ENCODE peak calls at places on chromosomes 4 and X, in seven cellular contexts. P, A, H, R, Q, I and J are unnamed samples.

GRCh38 chr4:107247738-107248137 is 211.6 kb upstream of the DKK2 start:
- DNase-seq in I (no peak), A (no peak), H (no peak), Q (no peak), R (no peak), P (no peak), J (no peak)

GRCh38 chr4:99856166-99856565 is 38.1 kb downstream of the LAMTOR3 start:
- DNase-seq in H (peak), R (no peak), A (peak), P (peak), Q (no peak), I (no peak), J (no peak)

GRCh38 chr4:183905081-183905592 is at the start of gene STOX2:
- DNase-seq in P (peak), R (peak), Q (no peak), I (peak), A (peak), H (peak), J (peak)

GRCh38 chr4:2630556-2631273 is 94.3 kb downstream of the FAM193A start:
- DNase-seq in H (no peak), I (no peak), P (no peak), A (no peak), R (no peak), Q (no peak), J (no peak)

GRCh38 chrX:136847874-136848273 is 32.7 kb downstream of the RBMX start:
- DNase-seq in P (no peak), A (no peak), H (no peak), Q (no peak), I (no peak), R (no peak), J (no peak)

GRCh38 chr4:97998203-97998602 is 145.1 kb downstream of the STPG2 start:
- DNase-seq in P (no peak), Q (no peak), H (peak), A (no peak), I (no peak), R (no peak), J (no peak)

GRCh38 chr4:55840956-55841355 is 12.5 kb upstream of the EXOC1 start:
- DNase-seq in H (no peak), P (no peak), Q (no peak), R (no peak), I (no peak), A (no peak), J (no peak)

GRCh38 chr4:98873059-98873458 is 55.9 kb downstream of the EIF4E start:
- DNase-seq in H (peak), I (no peak), A (peak), Q (no peak), P (peak), R (no peak), J (no peak)

GRCh38 chr4:110335399-110335798 is 137.0 kb upstream of the ELOVL6 start:
- DNase-seq in Q (no peak), H (peak), P (no peak), R (no peak), A (no peak), I (no peak), J (no peak)

GRCh38 chr4:184306949-184307348 is 89.3 kb upstream of the ENPP6 start:
- DNase-seq in I (no peak), Q (no peak), A (peak), P (peak), H (peak), R (no peak), J (no peak)

GRCh38 chr4:54589586-54589985 is 68.2 kb upstream of the KIT start:
- DNase-seq in Q (no peak), A (no peak), H (no peak), R (no peak), P (no peak), I (no peak), J (no peak)

GRCh38 chrX:110408949-110409588 is 50.4 kb downstream of the RTL9 start:
- DNase-seq in Q (no peak), H (no peak), P (no peak), R (no peak), I (no peak), A (no peak), J (no peak)

GRCh38 chr4:168514249-168514852 is 17.5 kb downstream of the PALLD start:
- DNase-seq in R (no peak), I (no peak), Q (no peak), P (peak), A (peak), H (peak), J (no peak)

GRCh38 chrX:129654652-129655546 is at the start of gene APLN:
- DNase-seq in A (peak), H (peak), I (peak), R (peak), P (peak), Q (peak), J (no peak)

DNA sequence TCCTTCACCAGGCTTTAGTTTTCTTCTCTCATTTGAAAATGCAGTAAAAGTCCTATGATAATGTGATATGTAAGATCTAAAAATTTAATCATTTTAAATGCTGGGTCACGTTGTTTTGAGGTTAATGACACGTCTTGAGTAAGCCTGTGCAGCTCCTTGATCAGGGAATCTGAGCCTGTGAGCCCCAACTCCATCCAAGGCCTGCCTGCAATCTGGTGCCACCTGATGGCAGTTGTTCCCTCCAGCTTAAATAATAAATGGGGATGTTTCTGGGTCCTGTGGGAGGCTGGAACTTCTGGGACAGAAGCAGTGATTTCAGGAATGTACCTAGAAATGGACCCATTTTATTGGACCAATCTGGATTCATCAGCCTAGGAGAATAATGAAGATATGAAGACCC is 455.4 kb upstream of the ADGRL3 start:
- DNase-seq in R (no peak), A (peak), Q (no peak), H (peak), P (peak), I (no peak), J (no peak)
- TF ChIP-seq CTCF in R (no peak), A (peak), Q (no peak), H (peak), P (peak), I (no peak), J (no peak)

GRCh38 chr4:172546782-172547181 is 621.8 kb upstream of the GALNT7 start:
- DNase-seq in Q (no peak), P (no peak), H (no peak), A (no peak), I (no peak), R (no peak), J (no peak)

GRCh38 chr4:172553216-172553615 is 615.4 kb upstream of the GALNT7 start:
- DNase-seq in H (no peak), I (no peak), A (peak), R (no peak), P (no peak), Q (no peak), J (no peak)

GRCh38 chr4:172543249-172543648 is 625.4 kb upstream of the GALNT7 start:
- DNase-seq in R (no peak), A (no peak), I (no peak), P (no peak), H (no peak), Q (no peak), J (no peak)

DNA sequence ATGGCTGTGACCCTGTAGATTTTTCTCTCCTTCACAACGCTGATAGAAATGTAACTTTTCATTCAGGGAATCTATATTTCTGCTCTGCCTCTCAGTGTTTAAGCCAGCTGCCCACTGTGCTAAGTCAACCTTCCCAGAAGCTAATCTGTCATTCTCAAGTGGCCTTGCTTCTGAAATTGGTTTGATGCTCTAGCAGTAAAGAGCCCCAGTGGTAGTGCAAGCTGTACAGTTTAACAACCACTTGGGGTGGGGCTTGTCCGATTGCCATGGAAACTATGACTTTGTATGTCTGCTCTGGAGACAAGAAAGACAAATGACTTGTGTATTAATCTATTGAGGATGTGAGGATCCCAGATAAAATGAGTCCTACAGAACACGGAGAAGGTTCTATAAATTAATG is 620.9 kb upstream of the GALNT7 start:
- DNase-seq in A (no peak), P (no peak), R (no peak), I (no peak), Q (no peak), H (no peak), J (no peak)
- H3K4me3 ChIP-seq in A (no peak), P (no peak), R (no peak), I (no peak), Q (no peak), H (no peak), J (no peak)

GRCh38 chr4:83358410-83358809 is 23.8 kb upstream of the HPSE start:
- DNase-seq in Q (no peak), H (peak), R (no peak), I (no peak), P (peak), A (peak), J (peak)

GRCh38 chr4:83360018-83360417 is 25.4 kb upstream of the HPSE start:
- DNase-seq in Q (no peak), H (no peak), I (no peak), R (no peak), A (no peak), P (no peak), J (no peak)

GRCh38 chr4:83361416-83362196 is 27.0 kb upstream of the HPSE start:
- DNase-seq in P (no peak), R (no peak), Q (no peak), A (no peak), I (no peak), H (no peak), J (no peak)

GRCh38 chr4:83364312-83364711 is 29.7 kb upstream of the HPSE start:
- DNase-seq in H (no peak), R (no peak), A (no peak), P (no peak), Q (no peak), I (no peak), J (no peak)

DNA sequence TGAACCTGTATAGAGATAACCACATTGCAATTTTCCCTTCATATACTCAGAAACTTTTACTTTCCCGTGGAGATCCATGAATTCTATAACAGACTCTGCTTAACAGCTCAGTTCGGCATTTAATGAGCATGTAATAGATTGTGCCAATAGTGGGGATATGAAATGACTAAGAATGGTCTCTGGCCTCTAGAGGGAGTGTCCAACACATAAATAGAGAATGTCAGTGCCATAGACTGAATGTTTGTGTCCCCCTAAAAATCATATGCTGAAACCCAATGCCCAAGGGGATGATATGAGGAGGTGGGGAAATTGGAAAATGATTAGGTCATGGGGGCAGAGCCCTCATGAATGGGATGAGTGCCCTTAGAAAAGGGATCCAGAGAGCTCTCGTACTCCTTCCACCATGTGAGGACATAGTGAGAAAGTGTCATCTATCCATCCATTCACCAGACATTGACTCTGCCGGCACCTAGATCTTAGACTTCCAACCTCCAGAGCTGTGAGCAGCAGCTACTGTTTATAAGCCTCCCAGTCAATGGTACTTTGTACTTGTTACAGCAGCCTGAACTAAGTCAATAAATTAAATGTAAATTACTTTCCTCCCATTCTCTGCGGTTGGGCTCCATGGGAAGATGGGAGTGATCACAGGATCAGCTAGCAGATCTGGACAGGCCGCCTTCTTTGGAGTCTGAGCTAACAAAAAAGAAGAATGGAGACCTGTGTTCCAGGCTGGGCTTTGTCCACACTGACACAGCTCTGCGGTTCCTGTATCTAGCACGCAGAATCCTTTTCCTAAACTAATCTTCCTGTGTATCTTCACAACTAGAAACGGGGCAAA is 28.1 kb upstream of the HPSE start:
- DNase-seq in Q (no peak), A (peak), R (no peak), H (peak), I (no peak), P (peak), J (peak)
- TF ChIP-seq CTCF in Q (no peak), A (peak), R (no peak), H (peak), I (no peak), P (peak), J (peak)

GRCh38 chr4:157223446-157223845 is 2.9 kb downstream of the GRIA2 start:
- DNase-seq in A (no peak), I (no peak), H (no peak), P (no peak), R (no peak), Q (no peak), J (no peak)
- H3K4me3 ChIP-seq in A (no peak), I (no peak), H (no peak), P (no peak), R (no peak), Q (no peak), J (no peak)

DNA sequence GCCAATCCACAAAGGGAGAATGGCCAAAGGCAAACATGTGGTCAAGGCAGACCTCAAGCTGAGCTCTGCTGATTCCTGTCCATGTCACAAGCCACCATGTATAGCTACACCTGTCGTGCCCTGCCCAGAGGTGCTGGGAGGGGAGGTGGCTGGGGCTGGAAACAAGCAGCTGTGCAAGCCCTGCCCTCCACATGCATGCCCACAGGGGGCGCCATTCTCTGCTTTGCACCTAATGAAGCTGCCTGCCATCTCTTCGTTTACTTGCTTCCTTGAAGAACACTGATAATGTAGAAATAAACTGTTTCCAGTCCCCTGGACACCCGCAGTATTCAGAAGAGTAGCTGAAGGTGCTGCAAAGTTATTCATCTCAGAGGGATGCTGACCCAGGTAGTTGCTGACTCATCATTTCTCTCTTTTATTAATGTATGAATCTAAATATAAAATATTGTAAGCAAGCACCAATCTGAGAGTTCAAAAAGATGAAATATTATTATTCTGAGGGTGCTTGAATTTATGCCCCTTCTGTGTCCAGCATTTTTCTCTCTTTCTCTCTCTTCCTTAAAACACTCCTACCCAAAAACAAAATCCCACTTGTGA is 278.6 kb downstream of the ADGRA3 start:
- DNase-seq in A (no peak), I (peak), P (peak), R (no peak), Q (peak), H (peak), J (no peak)
- TF ChIP-seq CTCF in A (peak), I (peak), P (peak), R (no peak), Q (peak), H (peak), J (peak)

DNA sequence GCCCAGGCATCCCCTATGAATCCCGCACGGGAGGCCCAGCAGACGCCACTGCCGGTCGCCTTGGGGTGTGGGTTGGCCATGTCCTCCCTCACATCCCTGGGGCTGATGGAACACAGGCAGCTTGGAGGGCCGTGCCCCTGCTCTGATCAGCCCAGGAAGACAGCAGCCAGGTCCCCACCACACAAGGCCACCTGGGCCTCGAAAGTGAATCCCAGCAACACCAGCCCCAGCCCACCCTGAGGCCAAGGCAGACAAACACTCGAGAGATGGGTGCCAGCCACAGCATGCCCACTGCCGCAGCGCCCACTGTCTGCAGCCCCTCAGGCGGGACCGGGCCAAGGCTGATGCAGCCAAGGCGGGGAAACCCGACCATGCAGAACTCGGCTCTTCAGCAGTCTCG is 85.5 kb downstream of the HMX1 start:
- DNase-seq in Q (no peak), I (no peak), R (no peak), A (no peak), H (no peak), P (no peak), J (no peak)
- H3K4me3 ChIP-seq in Q (no peak), I (no peak), R (no peak), A (no peak), H (no peak), P (no peak), J (no peak)

DNA sequence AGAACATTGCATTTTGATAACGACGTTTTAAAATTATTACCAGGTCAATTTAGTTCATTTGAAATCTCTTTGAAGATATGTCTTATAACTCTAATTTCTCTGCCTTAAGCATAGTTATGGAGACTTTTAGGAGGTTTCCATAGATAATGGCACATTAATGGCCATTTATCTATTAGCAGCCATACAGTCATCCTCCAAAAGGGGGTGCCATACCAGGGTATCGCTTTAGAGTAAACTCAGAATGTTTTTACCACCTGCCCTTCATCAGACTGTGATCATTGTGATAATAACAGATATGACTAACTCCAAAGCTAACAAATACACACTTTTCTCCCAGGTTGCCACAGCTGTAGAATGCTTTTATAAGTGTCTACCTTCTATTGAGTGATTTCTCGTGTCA is 461.5 kb downstream of the FSTL5 start:
- DNase-seq in P (no peak), A (no peak), I (no peak), R (no peak), H (peak), Q (no peak), J (no peak)
- TF ChIP-seq CTCF in P (no peak), A (no peak), I (no peak), R (no peak), H (peak), Q (no peak), J (peak)

GRCh38 chrX:53071604-53072417 is 10.4 kb upstream of the TSPYL2 start:
- DNase-seq in P (peak), I (peak), A (peak), H (peak), R (peak), Q (peak), J (no peak)
- H3K4me3 ChIP-seq in P (peak), I (peak), A (peak), H (peak), R (peak), Q (no peak), J (peak)